ENCODE peak calls at places on chromosomes 13 and 19, in nine cellular contexts. A, J, Y, V, M, S, F, Q and B are unnamed samples.

GRCh38 chr19:16216744-16217670 is 19.3 kb downstream of the AP1M1 start:
- DNase-seq in A (no peak), J (peak; percentile 53), Y (no peak), V (no peak), M (no peak), S (peak; percentile 51), F (no peak), Q (no peak), B (peak; percentile 61)

GRCh38 chr19:49150944-49151243 is 4.3 kb downstream of the HRC start:
- DNase-seq in A (no peak), J (no peak), Y (no peak), V (no peak), M (no peak), S (no peak), F (no peak), Q (no peak), B (no peak)

GRCh38 chr13:105441406-105441805 is 1094.1 kb downstream of the EFNB2 start:
- DNase-seq in A (no peak), J (no peak), Y (no peak), V (no peak), M (no peak), S (no peak), F (no peak), Q (no peak), B (no peak)

GRCh38 chr13:99467764-99468163 is 33.5 kb upstream of the TM9SF2 start:
- DNase-seq in A (no peak), J (no peak), Y (no peak), V (no peak), M (no peak), S (no peak), F (no peak), Q (no peak), B (no peak)

GRCh38 chr13:49436890-49437289 is 7.0 kb downstream of the CAB39L start:
- DNase-seq in A (peak; percentile 25), J (no peak), Y (no peak), V (no peak), M (no peak), S (peak; percentile 69), F (peak; percentile 57), Q (no peak), B (peak; percentile 76)

GRCh38 chr13:23321534-23322241 is 111.8 kb downstream of the SACS start:
- DNase-seq in A (peak; percentile 38), J (no peak), Y (no peak), V (no peak), M (no peak), S (peak; percentile 74), F (peak; percentile 55), Q (peak; percentile 35), B (peak; percentile 92)

GRCh38 chr13:41652735-41653361 is 195.5 kb downstream of the RGCC start:
- DNase-seq in A (no peak), J (no peak), Y (no peak), V (no peak), M (no peak), S (no peak), F (peak; percentile 57), Q (no peak), B (no peak)

GRCh38 chr13:82477436-82477835 is 1404.8 kb downstream of the SLITRK1 start:
- DNase-seq in A (no peak), J (no peak), Y (no peak), V (no peak), M (no peak), S (no peak), F (no peak), Q (no peak), B (no peak)

GRCh38 chr13:21683034-21683733 is 12.3 kb downstream of the FGF9 start:
- DNase-seq in A (no peak), J (no peak), Y (no peak), V (no peak), M (no peak), S (no peak), F (peak; percentile 59), Q (no peak), B (no peak)

GRCh38 chr13:33016414-33017409 is at the start of gene KL:
- DNase-seq in A (peak; percentile 34), J (peak; percentile 87), Y (no peak), V (no peak), M (peak; percentile 54), S (peak; percentile 66), F (peak; percentile 7), Q (no peak), B (peak; percentile 82)

GRCh38 chr19:56751078-56751489 is 79.5 kb upstream of the ZNF835 start:
- DNase-seq in A (no peak), J (no peak), Y (no peak), V (no peak), M (no peak), S (no peak), F (peak; percentile 85), Q (no peak), B (no peak)

DNA sequence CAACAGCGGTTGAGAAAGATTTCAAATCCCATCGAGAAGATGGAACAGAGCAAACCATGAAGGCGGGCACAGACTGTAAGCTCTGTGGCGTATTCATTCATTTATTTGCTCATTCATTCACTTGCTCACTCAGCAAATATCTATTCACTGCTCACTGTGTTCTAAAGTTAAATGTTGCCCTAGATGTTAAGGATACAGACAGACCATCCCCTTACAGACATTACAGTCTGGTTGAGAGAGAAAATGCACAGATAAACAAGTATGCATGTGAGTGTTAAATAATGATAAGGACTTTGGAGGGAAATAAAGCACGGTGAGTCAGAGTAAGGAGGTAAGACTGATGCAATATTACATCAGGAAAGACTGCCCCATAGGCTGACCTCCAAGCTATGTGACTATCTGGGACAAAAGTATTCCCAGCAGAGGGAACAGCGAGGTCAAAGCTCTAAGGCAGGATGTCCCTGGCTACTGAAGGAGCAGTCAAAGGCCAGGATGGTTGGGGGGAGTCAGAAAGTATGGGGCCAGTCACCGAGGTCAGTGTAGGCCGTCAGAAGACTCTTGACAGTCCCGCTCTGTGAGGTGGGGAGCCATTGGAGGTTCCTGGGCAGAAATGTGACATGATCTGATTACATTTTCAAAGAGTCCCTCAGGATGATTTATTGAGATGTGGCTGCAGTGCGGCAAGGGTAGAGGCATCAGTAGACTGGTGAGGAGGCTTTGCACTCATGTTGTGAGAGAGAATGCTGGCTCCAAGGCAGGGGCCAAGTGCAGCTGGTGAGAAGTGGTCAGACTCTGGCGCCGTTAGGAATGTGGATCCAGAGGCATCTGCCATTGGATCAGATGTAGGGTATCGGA is 37.9 kb downstream of the MBNL2 start:
- DNase-seq in A (no peak), J (no peak), Y (no peak), V (no peak), M (no peak), S (peak; percentile 66), F (peak; percentile 77), Q (no peak), B (no peak)
- H3K4me1 ChIP-seq in A (peaks cover 100% of the 10 kb centered on the region), J (peaks cover 56% of the 10 kb centered on the region), Y (peaks cover 12% of the 10 kb centered on the region), V (peaks cover 33% of the 10 kb centered on the region), M (peaks cover 13% of the 10 kb centered on the region), S (peaks cover 85% of the 10 kb centered on the region), F (peaks cover 94% of the 10 kb centered on the region), Q (peaks cover 24% of the 10 kb centered on the region), B (peaks cover 24% of the 10 kb centered on the region)

GRCh38 chr13:26019241-26019640 is 32.6 kb downstream of the SHISA2 start:
- DNase-seq in A (no peak), J (no peak), Y (no peak), V (no peak), M (no peak), S (no peak), F (no peak), Q (no peak), B (no peak)

GRCh38 chr13:26015276-26015934 is 36.4 kb downstream of the SHISA2 start:
- DNase-seq in A (no peak), J (no peak), Y (no peak), V (no peak), M (no peak), S (no peak), F (no peak), Q (no peak), B (no peak)

GRCh38 chr13:26019881-26020535 is 31.8 kb downstream of the SHISA2 start:
- DNase-seq in A (no peak), J (no peak), Y (no peak), V (no peak), M (no peak), S (no peak), F (no peak), Q (no peak), B (no peak)

GRCh38 chr13:26017932-26018690 is 33.7 kb downstream of the SHISA2 start:
- DNase-seq in A (no peak), J (no peak), Y (no peak), V (no peak), M (no peak), S (no peak), F (no peak), Q (no peak), B (no peak)

DNA sequence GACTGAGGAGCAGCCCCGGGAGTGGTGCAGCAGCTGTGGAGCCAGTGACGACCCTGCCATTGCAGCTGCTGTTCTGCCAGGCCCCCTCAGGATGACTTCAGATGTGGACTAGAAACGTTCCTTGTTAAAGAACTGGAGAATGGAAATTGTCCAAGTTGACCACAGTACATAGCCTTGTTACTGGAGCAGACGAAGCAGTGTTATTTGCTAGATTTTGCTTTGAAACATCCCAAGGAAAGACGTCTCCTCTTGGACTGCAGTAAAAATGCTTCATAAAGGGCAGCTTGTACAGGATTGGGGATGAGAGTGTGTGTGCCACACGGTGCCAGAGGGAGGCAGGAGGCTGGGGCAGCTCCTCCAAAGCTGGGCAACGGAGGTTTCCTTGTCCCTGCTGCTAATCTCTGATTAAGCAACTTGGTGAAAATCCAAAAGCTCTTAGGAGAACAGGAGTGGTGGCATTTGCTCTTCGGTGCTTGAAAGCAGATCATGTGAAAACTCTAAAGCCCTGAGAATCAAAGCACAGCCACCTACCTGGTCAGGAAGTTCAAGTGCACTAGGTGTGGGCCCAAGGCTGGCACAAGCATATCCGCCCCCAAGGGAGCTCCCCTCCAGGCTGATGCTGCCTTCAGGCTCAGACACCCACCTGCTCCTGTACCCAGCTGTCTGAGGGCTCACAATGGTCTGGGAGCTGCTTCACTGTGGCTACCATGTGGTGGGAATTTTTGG is 34.5 kb downstream of the SHISA2 start:
- DNase-seq in A (no peak), J (no peak), Y (no peak), V (no peak), M (no peak), S (no peak), F (no peak), Q (no peak), B (no peak)
- H3K27ac ChIP-seq in A (peak overlapping the region; percentile 23), J (no peak overlapping the region), Y (no peak overlapping the region), V (no peak overlapping the region), M (no peak overlapping the region), S (no peak overlapping the region), F (no peak overlapping the region), Q (no peak overlapping the region), B (no peak overlapping the region)

GRCh38 chr19:41984961-41985360 is 9.1 kb downstream of the ATP1A3 start:
- DNase-seq in A (no peak), J (no peak), Y (no peak), V (no peak), M (peak; percentile 15), S (no peak), F (no peak), Q (no peak), B (no peak)
- H3K27me3 ChIP-seq in A (no peaks in the 10 kb centered on the region), J (no peaks in the 10 kb centered on the region), Y (no peaks in the 10 kb centered on the region), V (no peaks in the 10 kb centered on the region), M (no peaks in the 10 kb centered on the region), S (no peaks in the 10 kb centered on the region), F (no peaks in the 10 kb centered on the region), Q (no peaks in the 10 kb centered on the region), B (no peaks in the 10 kb centered on the region)

DNA sequence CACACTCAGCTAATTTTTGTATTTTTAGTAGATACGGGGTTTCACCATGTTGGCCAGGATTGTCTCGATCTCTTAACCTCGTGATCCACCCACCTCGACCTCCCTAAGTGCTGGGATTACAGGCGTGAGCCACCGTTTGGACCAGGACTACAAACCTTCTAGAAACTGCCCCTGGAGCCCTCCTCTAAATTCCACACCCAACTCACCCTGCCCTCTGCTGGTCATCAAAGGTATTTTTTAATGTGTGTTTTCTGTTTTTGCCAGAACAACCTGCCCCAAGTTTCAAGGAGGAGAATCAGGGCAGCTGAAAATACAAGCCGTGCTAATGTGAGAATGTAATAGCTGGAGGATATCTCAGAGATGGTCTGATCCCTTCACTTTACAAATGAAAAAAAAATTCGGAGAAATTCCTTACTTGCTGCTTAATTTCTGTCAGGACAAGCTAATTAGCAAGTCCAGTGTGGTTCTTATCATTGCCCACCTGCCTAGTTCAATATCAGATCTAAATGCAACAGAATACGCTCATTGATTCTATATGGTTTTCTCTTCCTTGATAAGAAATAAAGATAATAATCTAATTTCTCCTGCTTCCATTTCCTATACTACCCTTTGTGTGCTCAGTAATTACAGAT is 4.1 kb downstream of the ATP8A2 start:
- DNase-seq in A (no peak), J (no peak), Y (no peak), V (no peak), M (peak; percentile 61), S (no peak), F (peak; percentile 47), Q (no peak), B (no peak)
- H3K4me1 ChIP-seq in A (peaks cover 7% of the 10 kb centered on the region), J (peaks cover 15% of the 10 kb centered on the region), Y (no peaks in the 10 kb centered on the region), V (peaks cover 6% of the 10 kb centered on the region), M (no peaks in the 10 kb centered on the region), S (peaks cover 11% of the 10 kb centered on the region), F (peaks cover 7% of the 10 kb centered on the region), Q (no peaks in the 10 kb centered on the region), B (no peaks in the 10 kb centered on the region)